ENCODE peak calls at places on chromosomes 12 and 14, in five cellular contexts. W, R, D, Q and J are unnamed samples.

GRCh38 chr14:95320076-95320895 is 578 bp upstream of the CLMN start:
- DNase-seq in W (no peak), R (no peak), D (no peak), Q (peak), J (no peak)

GRCh38 chr14:49982082-49982481 is 89.2 kb downstream of the ARF6 start:
- DNase-seq in W (no peak), R (no peak), D (no peak), Q (no peak), J (no peak)

GRCh38 chr12:65895759-65896656 is 71.7 kb downstream of the HMGA2 start:
- DNase-seq in W (no peak), R (peak), D (no peak), Q (no peak), J (no peak)

GRCh38 chr12:42498549-42499247 is 90.8 kb downstream of the PRICKLE1 start:
- DNase-seq in W (no peak), R (no peak), D (no peak), Q (no peak), J (no peak)

GRCh38 chr14:95895720-95896119 is 19.1 kb downstream of the TUNAR start:
- DNase-seq in W (no peak), R (peak), D (no peak), Q (peak), J (no peak)

GRCh38 chr14:85154714-85155113 is 375.2 kb upstream of the FLRT2 start:
- DNase-seq in W (no peak), R (no peak), D (no peak), Q (no peak), J (no peak)

GRCh38 chr14:61381589-61381988 is 60.2 kb downstream of the PRKCH start:
- DNase-seq in W (no peak), R (no peak), D (no peak), Q (no peak), J (no peak)

GRCh38 chr12:81470923-81471322 is 288.2 kb downstream of the PPFIA2 start:
- DNase-seq in W (no peak), R (no peak), D (no peak), Q (no peak), J (no peak)

GRCh38 chr12:29066061-29066588 is 83.0 kb upstream of the FAR2 start:
- DNase-seq in W (no peak), R (no peak), D (no peak), Q (no peak), J (no peak)

GRCh38 chr12:15732341-15733061 is 56.7 kb downstream of the EPS8 start:
- DNase-seq in W (peak), R (peak), D (no peak), Q (no peak), J (no peak)

GRCh38 chr12:92753976-92754885 is 51.4 kb downstream of the PLEKHG7 start:
- DNase-seq in W (no peak), R (no peak), D (no peak), Q (no peak), J (no peak)

GRCh38 chr12:46187023-46187422 is 81.8 kb downstream of the SLC38A1 start:
- DNase-seq in W (no peak), R (no peak), D (no peak), Q (no peak), J (no peak)

GRCh38 chr12:48686037-48686595 is 4.1 kb upstream of the KANSL2 start:
- DNase-seq in W (no peak), R (no peak), D (no peak), Q (no peak), J (no peak)

GRCh38 chr12:14418526-14418925 is 53.0 kb downstream of the ATF7IP start:
- DNase-seq in W (no peak), R (no peak), D (no peak), Q (no peak), J (no peak)

GRCh38 chr12:29816869-29817730 is 33.4 kb upstream of the TMTC1 start:
- DNase-seq in W (no peak), R (no peak), D (no peak), Q (no peak), J (no peak)

GRCh38 chr14:73771848-73772705 is 57.9 kb upstream of the PNMA1 start:
- DNase-seq in W (peak), R (peak), D (no peak), Q (peak), J (peak)

GRCh38 chr12:130709151-130710000 is 6.7 kb downstream of the RIMBP2 start:
- DNase-seq in W (no peak), R (no peak), D (no peak), Q (peak), J (no peak)

GRCh38 chr12:26027401-26027800 is 68.9 kb downstream of the RASSF8 start:
- DNase-seq in W (no peak), R (no peak), D (no peak), Q (no peak), J (no peak)

GRCh38 chr12:6178981-6179761 is 21.0 kb upstream of the CD9 start:
- DNase-seq in W (no peak), R (peak), D (no peak), Q (no peak), J (no peak)

GRCh38 chr12:56107242-56107641 is 2.9 kb downstream of the PA2G4 start:
- DNase-seq in W (no peak), R (no peak), D (no peak), Q (no peak), J (no peak)

GRCh38 chr12:27999521-27999920 is 27.0 kb upstream of the PTHLH start:
- DNase-seq in W (no peak), R (no peak), D (no peak), Q (no peak), J (no peak)

GRCh38 chr12:23217158-23217557 is 592.2 kb downstream of the ETNK1 start:
- DNase-seq in W (no peak), R (no peak), D (no peak), Q (no peak), J (no peak)

GRCh38 chr12:94813314-94813713 is 163.0 kb upstream of the TMCC3 start:
- DNase-seq in W (no peak), R (no peak), D (no peak), Q (no peak), J (no peak)

GRCh38 chr12:108004368-108004767 is 124.7 kb upstream of the WSCD2 start:
- DNase-seq in W (no peak), R (no peak), D (no peak), Q (no peak), J (no peak)

DNA sequence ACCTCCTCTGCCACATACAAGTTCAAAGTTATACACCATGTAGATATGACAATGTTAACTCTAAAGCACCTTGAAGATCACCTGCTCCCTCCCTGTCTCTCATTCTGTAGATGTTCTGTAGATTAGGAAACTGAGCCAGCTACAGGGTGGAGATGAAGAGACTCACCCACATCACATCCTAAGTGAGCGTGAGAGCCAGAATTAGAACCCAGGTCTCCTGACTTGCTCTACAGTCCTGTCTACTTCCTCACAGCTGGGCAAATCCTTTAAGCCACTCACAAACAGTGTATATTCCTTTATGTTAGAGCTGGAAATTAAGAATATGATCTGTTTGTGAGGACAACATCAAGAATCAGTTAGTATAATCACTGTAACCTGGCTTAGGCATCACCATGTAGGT is 1.8 kb downstream of the APPL2 start:
- DNase-seq in W (no peak), R (no peak), D (no peak), Q (no peak), J (no peak)
- TF ChIP-seq POLR2AphosphoS5 in W (no peak), R (no peak), D (no peak), Q (no peak), J (no peak)

GRCh38 chr12:69331846-69332684 is 16.1 kb upstream of the LYZ start:
- DNase-seq in W (no peak), R (no peak), D (no peak), Q (no peak), J (no peak)

GRCh38 chr12:69332815-69333358 is 15.3 kb upstream of the LYZ start:
- DNase-seq in W (no peak), R (peak), D (no peak), Q (no peak), J (no peak)

GRCh38 chr12:69331482-69331845 is 16.7 kb upstream of the LYZ start:
- DNase-seq in W (no peak), R (no peak), D (no peak), Q (no peak), J (no peak)

GRCh38 chr12:69329669-69330428 is 18.3 kb upstream of the LYZ start:
- DNase-seq in W (no peak), R (peak), D (no peak), Q (no peak), J (no peak)

GRCh38 chr12:69330475-69331473 is 17.4 kb upstream of the LYZ start:
- DNase-seq in W (no peak), R (no peak), D (no peak), Q (peak), J (peak)
- TF ChIP-seq TAF1 in W (peak), R (no peak), D (peak), Q (peak), J (no peak)

GRCh38 chr12:118737985-118738540 is 243.3 kb upstream of the SRRM4 start:
- DNase-seq in W (no peak), R (no peak), D (no peak), Q (no peak), J (no peak)
- TF ChIP-seq POLR2A in W (no peak), R (no peak), D (no peak), Q (no peak), J (no peak)

GRCh38 chr12:12880537-12880936 is 10.8 kb upstream of the GPRC5A start:
- DNase-seq in W (no peak), R (no peak), D (no peak), Q (no peak), J (no peak)

GRCh38 chr12:12877789-12878455 is 13.4 kb upstream of the GPRC5A start:
- DNase-seq in W (no peak), R (no peak), D (no peak), Q (no peak), J (no peak)

GRCh38 chr12:12872934-12873275 is 18.5 kb upstream of the GPRC5A start:
- DNase-seq in W (no peak), R (no peak), D (no peak), Q (no peak), J (no peak)

GRCh38 chr12:12874014-12874413 is 17.3 kb upstream of the GPRC5A start:
- DNase-seq in W (no peak), R (no peak), D (no peak), Q (no peak), J (no peak)

DNA sequence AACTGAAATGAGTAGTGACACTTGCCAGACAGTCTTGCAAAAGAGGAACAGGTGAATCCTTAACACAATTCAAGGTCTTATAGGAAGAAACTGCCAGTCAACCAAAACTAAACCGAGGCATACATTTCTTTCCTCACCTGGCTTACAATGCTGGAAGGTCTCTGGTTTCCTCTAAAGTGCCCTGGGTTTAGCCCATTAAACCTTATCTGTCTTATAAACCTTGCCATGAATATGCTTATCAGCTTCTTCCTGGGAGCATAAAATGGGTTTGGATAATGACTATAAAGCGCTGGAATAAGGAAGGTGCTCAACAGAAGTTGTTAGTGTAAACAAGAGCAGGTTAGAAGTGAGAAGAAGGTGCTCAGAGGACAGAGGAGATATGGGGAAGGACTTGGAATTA is 14.2 kb upstream of the GPRC5A start:
- DNase-seq in W (no peak), R (no peak), D (no peak), Q (no peak), J (no peak)
- TF ChIP-seq POLR2AphosphoS5 in W (no peak), R (no peak), D (no peak), Q (no peak), J (no peak)

GRCh38 chr12:120965534-120966091 is 12.7 kb upstream of the HNF1A start:
- DNase-seq in W (no peak), R (no peak), D (no peak), Q (no peak), J (no peak)

GRCh38 chr12:120970310-120970709 is 8.0 kb upstream of the HNF1A start:
- DNase-seq in W (no peak), R (no peak), D (no peak), Q (no peak), J (no peak)

GRCh38 chr12:120972870-120973543 is 5.3 kb upstream of the HNF1A start:
- DNase-seq in W (no peak), R (peak), D (no peak), Q (no peak), J (no peak)

GRCh38 chr12:120971299-120972180 is 6.8 kb upstream of the HNF1A start:
- DNase-seq in W (peak), R (peak), D (peak), Q (no peak), J (no peak)
- TF ChIP-seq TAF1 in W (no peak), R (no peak), D (no peak), Q (no peak), J (no peak)

DNA sequence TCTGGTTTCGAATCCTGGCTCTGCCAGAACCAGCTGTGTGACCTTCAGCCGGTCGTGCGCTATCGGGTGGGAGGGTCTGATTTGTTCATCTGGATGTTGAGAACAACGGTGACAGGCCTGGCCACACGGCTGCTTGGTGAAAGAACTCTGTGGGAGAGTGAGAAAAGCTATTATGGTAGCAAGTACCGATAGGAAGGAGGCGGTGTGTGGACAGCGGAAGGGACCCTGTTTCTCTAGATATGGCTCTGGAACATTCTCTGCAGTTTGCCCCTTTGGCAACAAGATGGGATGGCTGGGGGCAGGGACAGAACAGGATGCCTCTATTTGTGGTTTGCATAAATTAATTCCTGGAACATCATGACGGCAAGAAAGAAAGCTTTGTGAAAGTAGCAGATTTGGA is 347.3 kb downstream of the AACS start:
- DNase-seq in W (no peak), R (no peak), D (no peak), Q (no peak), J (no peak)
- TF ChIP-seq POLR2A in W (no peak), R (no peak), D (no peak), Q (no peak), J (no peak)